ENCODE peak calls at places on chromosomes 16 and 17, in nine cellular contexts. One of them, this sample, is unnamed.

GRCh38 chr17:797236-797635 is 15.1 kb downstream of the MRM3 start:
- DNase-seq in B cell: no peak
- DNase-seq in retina: no peak
- DNase-seq in CD8-positive, alpha-beta T cell: no peak
- DNase-seq in stimulated activated CD4-positive, alpha-beta T cell treated with anti-CD3 and anti-CD28 coated beads, Interleukin-1b, Interleukin-23, amount 100 ng/mL, for 24 hours: no peak
- DNase-seq in cardiac fibroblast: no peak
- DNase-seq in progenitor cell of endocrine pancreas: no peak
- DNase-seq in neural crest cell: no peak
- DNase-seq in thoracic aorta: no peak
- DNase-seq in this sample: no peak

GRCh38 chr16:67702130-67702529 is 17.0 kb downstream of the GFOD2 start:
- DNase-seq in B cell: no peak
- DNase-seq in retina: no peak
- DNase-seq in CD8-positive, alpha-beta T cell: no peak
- DNase-seq in stimulated activated CD4-positive, alpha-beta T cell treated with anti-CD3 and anti-CD28 coated beads, Interleukin-1b, Interleukin-23, amount 100 ng/mL, for 24 hours: no peak
- DNase-seq in cardiac fibroblast: no peak
- DNase-seq in progenitor cell of endocrine pancreas: no peak
- DNase-seq in neural crest cell: no peak
- DNase-seq in thoracic aorta: no peak
- DNase-seq in this sample: no peak

GRCh38 chr16:88616320-88616719 is 22.1 kb upstream of the IL17C start:
- DNase-seq in B cell: no peak
- DNase-seq in retina: no peak
- DNase-seq in CD8-positive, alpha-beta T cell: no peak
- DNase-seq in stimulated activated CD4-positive, alpha-beta T cell treated with anti-CD3 and anti-CD28 coated beads, Interleukin-1b, Interleukin-23, amount 100 ng/mL, for 24 hours: no peak
- DNase-seq in cardiac fibroblast: no peak
- DNase-seq in progenitor cell of endocrine pancreas: no peak
- DNase-seq in neural crest cell: no peak
- DNase-seq in thoracic aorta: no peak
- DNase-seq in this sample: no peak

GRCh38 chr16:35795361-35796029 is 2336.1 kb downstream of the TP53TG3F start:
- DNase-seq in B cell: no peak
- DNase-seq in retina: no peak
- DNase-seq in CD8-positive, alpha-beta T cell: no peak
- DNase-seq in stimulated activated CD4-positive, alpha-beta T cell treated with anti-CD3 and anti-CD28 coated beads, Interleukin-1b, Interleukin-23, amount 100 ng/mL, for 24 hours: no peak
- DNase-seq in cardiac fibroblast: no peak
- DNase-seq in progenitor cell of endocrine pancreas: no peak
- DNase-seq in neural crest cell: no peak
- DNase-seq in thoracic aorta: no peak
- DNase-seq in this sample: no peak

GRCh38 chr16:55502801-55503366 is 6.0 kb upstream of the LPCAT2 start:
- DNase-seq in B cell: no peak
- DNase-seq in retina: no peak
- DNase-seq in CD8-positive, alpha-beta T cell: no peak
- DNase-seq in stimulated activated CD4-positive, alpha-beta T cell treated with anti-CD3 and anti-CD28 coated beads, Interleukin-1b, Interleukin-23, amount 100 ng/mL, for 24 hours: no peak
- DNase-seq in cardiac fibroblast: peak
- DNase-seq in progenitor cell of endocrine pancreas: no peak
- DNase-seq in neural crest cell: peak
- DNase-seq in thoracic aorta: no peak
- DNase-seq in this sample: peak

GRCh38 chr17:27856676-27857429 is 36.3 kb downstream of the LYRM9 start:
- DNase-seq in B cell: no peak
- DNase-seq in retina: no peak
- DNase-seq in CD8-positive, alpha-beta T cell: no peak
- DNase-seq in stimulated activated CD4-positive, alpha-beta T cell treated with anti-CD3 and anti-CD28 coated beads, Interleukin-1b, Interleukin-23, amount 100 ng/mL, for 24 hours: no peak
- DNase-seq in cardiac fibroblast: no peak
- DNase-seq in progenitor cell of endocrine pancreas: no peak
- DNase-seq in neural crest cell: no peak
- DNase-seq in thoracic aorta: no peak
- DNase-seq in this sample: no peak

GRCh38 chr17:55347341-55347740 is 74.3 kb downstream of the MMD start:
- DNase-seq in B cell: no peak
- DNase-seq in retina: no peak
- DNase-seq in CD8-positive, alpha-beta T cell: no peak
- DNase-seq in stimulated activated CD4-positive, alpha-beta T cell treated with anti-CD3 and anti-CD28 coated beads, Interleukin-1b, Interleukin-23, amount 100 ng/mL, for 24 hours: no peak
- DNase-seq in cardiac fibroblast: no peak
- DNase-seq in progenitor cell of endocrine pancreas: no peak
- DNase-seq in neural crest cell: no peak
- DNase-seq in thoracic aorta: no peak
- DNase-seq in this sample: no peak

GRCh38 chr17:19718613-19719364 is 2.4 kb upstream of the SLC47A2 start:
- DNase-seq in B cell: no peak
- DNase-seq in retina: no peak
- DNase-seq in CD8-positive, alpha-beta T cell: no peak
- DNase-seq in stimulated activated CD4-positive, alpha-beta T cell treated with anti-CD3 and anti-CD28 coated beads, Interleukin-1b, Interleukin-23, amount 100 ng/mL, for 24 hours: no peak
- DNase-seq in cardiac fibroblast: no peak
- DNase-seq in progenitor cell of endocrine pancreas: no peak
- DNase-seq in neural crest cell: no peak
- DNase-seq in thoracic aorta: no peak
- DNase-seq in this sample: no peak

GRCh38 chr16:65123846-65124513 is 2.1 kb upstream of the CDH11 start:
- DNase-seq in B cell: no peak
- DNase-seq in retina: peak
- DNase-seq in CD8-positive, alpha-beta T cell: no peak
- DNase-seq in stimulated activated CD4-positive, alpha-beta T cell treated with anti-CD3 and anti-CD28 coated beads, Interleukin-1b, Interleukin-23, amount 100 ng/mL, for 24 hours: no peak
- DNase-seq in cardiac fibroblast: no peak
- DNase-seq in progenitor cell of endocrine pancreas: no peak
- DNase-seq in neural crest cell: no peak
- DNase-seq in thoracic aorta: no peak
- DNase-seq in this sample: no peak

GRCh38 chr16:31458073-31458834 is 1.0 kb upstream of the ARMC5 start:
- DNase-seq in B cell: peak
- DNase-seq in retina: peak
- DNase-seq in CD8-positive, alpha-beta T cell: peak
- DNase-seq in stimulated activated CD4-positive, alpha-beta T cell treated with anti-CD3 and anti-CD28 coated beads, Interleukin-1b, Interleukin-23, amount 100 ng/mL, for 24 hours: peak
- DNase-seq in cardiac fibroblast: peak
- DNase-seq in progenitor cell of endocrine pancreas: no peak
- DNase-seq in neural crest cell: no peak
- DNase-seq in thoracic aorta: no peak
- DNase-seq in this sample: peak

GRCh38 chr16:66524601-66525164 is 25.2 kb downstream of the TK2 start:
- DNase-seq in B cell: peak
- DNase-seq in retina: no peak
- DNase-seq in CD8-positive, alpha-beta T cell: no peak
- DNase-seq in stimulated activated CD4-positive, alpha-beta T cell treated with anti-CD3 and anti-CD28 coated beads, Interleukin-1b, Interleukin-23, amount 100 ng/mL, for 24 hours: no peak
- DNase-seq in cardiac fibroblast: no peak
- DNase-seq in progenitor cell of endocrine pancreas: no peak
- DNase-seq in neural crest cell: no peak
- DNase-seq in thoracic aorta: no peak
- DNase-seq in this sample: peak

GRCh38 chr17:28293994-28294393 is 25.0 kb upstream of the TMEM97 start:
- DNase-seq in B cell: no peak
- DNase-seq in retina: no peak
- DNase-seq in CD8-positive, alpha-beta T cell: no peak
- DNase-seq in stimulated activated CD4-positive, alpha-beta T cell treated with anti-CD3 and anti-CD28 coated beads, Interleukin-1b, Interleukin-23, amount 100 ng/mL, for 24 hours: no peak
- DNase-seq in cardiac fibroblast: no peak
- DNase-seq in progenitor cell of endocrine pancreas: no peak
- DNase-seq in neural crest cell: no peak
- DNase-seq in thoracic aorta: no peak
- DNase-seq in this sample: no peak

GRCh38 chr16:68539704-68540370 is 746 bp downstream of the ZFP90 start:
- DNase-seq in B cell: no peak
- DNase-seq in retina: peak
- DNase-seq in CD8-positive, alpha-beta T cell: no peak
- DNase-seq in stimulated activated CD4-positive, alpha-beta T cell treated with anti-CD3 and anti-CD28 coated beads, Interleukin-1b, Interleukin-23, amount 100 ng/mL, for 24 hours: no peak
- DNase-seq in cardiac fibroblast: peak
- DNase-seq in progenitor cell of endocrine pancreas: no peak
- DNase-seq in neural crest cell: no peak
- DNase-seq in thoracic aorta: no peak
- DNase-seq in this sample: peak

GRCh38 chr16:11422381-11423314 is 77.4 kb downstream of the RMI2 start:
- DNase-seq in B cell: no peak
- DNase-seq in retina: no peak
- DNase-seq in CD8-positive, alpha-beta T cell: no peak
- DNase-seq in stimulated activated CD4-positive, alpha-beta T cell treated with anti-CD3 and anti-CD28 coated beads, Interleukin-1b, Interleukin-23, amount 100 ng/mL, for 24 hours: no peak
- DNase-seq in cardiac fibroblast: no peak
- DNase-seq in progenitor cell of endocrine pancreas: no peak
- DNase-seq in neural crest cell: no peak
- DNase-seq in thoracic aorta: no peak
- DNase-seq in this sample: no peak

GRCh38 chr16:30645727-30646126 is 5.0 kb upstream of the PRR14 start:
- DNase-seq in B cell: no peak
- DNase-seq in retina: no peak
- DNase-seq in CD8-positive, alpha-beta T cell: no peak
- DNase-seq in stimulated activated CD4-positive, alpha-beta T cell treated with anti-CD3 and anti-CD28 coated beads, Interleukin-1b, Interleukin-23, amount 100 ng/mL, for 24 hours: no peak
- DNase-seq in cardiac fibroblast: no peak
- DNase-seq in progenitor cell of endocrine pancreas: no peak
- DNase-seq in neural crest cell: no peak
- DNase-seq in thoracic aorta: no peak
- DNase-seq in this sample: no peak

GRCh38 chr16:75908718-75909117 is 182.4 kb upstream of the CPHXL start:
- DNase-seq in B cell: no peak
- DNase-seq in retina: peak
- DNase-seq in CD8-positive, alpha-beta T cell: no peak
- DNase-seq in stimulated activated CD4-positive, alpha-beta T cell treated with anti-CD3 and anti-CD28 coated beads, Interleukin-1b, Interleukin-23, amount 100 ng/mL, for 24 hours: no peak
- DNase-seq in cardiac fibroblast: no peak
- DNase-seq in progenitor cell of endocrine pancreas: no peak
- DNase-seq in neural crest cell: no peak
- DNase-seq in thoracic aorta: no peak
- DNase-seq in this sample: no peak

GRCh38 chr16:86224126-86224525 is 286.2 kb upstream of the FOXF1 start:
- DNase-seq in B cell: no peak
- DNase-seq in retina: no peak
- DNase-seq in CD8-positive, alpha-beta T cell: no peak
- DNase-seq in stimulated activated CD4-positive, alpha-beta T cell treated with anti-CD3 and anti-CD28 coated beads, Interleukin-1b, Interleukin-23, amount 100 ng/mL, for 24 hours: no peak
- DNase-seq in cardiac fibroblast: no peak
- DNase-seq in progenitor cell of endocrine pancreas: no peak
- DNase-seq in neural crest cell: no peak
- DNase-seq in thoracic aorta: no peak
- DNase-seq in this sample: no peak

GRCh38 chr16:18958621-18959578 is 24.8 kb upstream of the TMC7 start:
- DNase-seq in B cell: no peak
- DNase-seq in retina: peak
- DNase-seq in CD8-positive, alpha-beta T cell: no peak
- DNase-seq in stimulated activated CD4-positive, alpha-beta T cell treated with anti-CD3 and anti-CD28 coated beads, Interleukin-1b, Interleukin-23, amount 100 ng/mL, for 24 hours: no peak
- DNase-seq in cardiac fibroblast: no peak
- DNase-seq in progenitor cell of endocrine pancreas: no peak
- DNase-seq in neural crest cell: peak
- DNase-seq in thoracic aorta: no peak
- DNase-seq in this sample: no peak

GRCh38 chr16:66900721-66901441 is 17.8 kb downstream of the CDH16 start:
- DNase-seq in B cell: no peak
- DNase-seq in retina: peak
- DNase-seq in CD8-positive, alpha-beta T cell: no peak
- DNase-seq in stimulated activated CD4-positive, alpha-beta T cell treated with anti-CD3 and anti-CD28 coated beads, Interleukin-1b, Interleukin-23, amount 100 ng/mL, for 24 hours: no peak
- DNase-seq in cardiac fibroblast: no peak
- DNase-seq in progenitor cell of endocrine pancreas: no peak
- DNase-seq in neural crest cell: no peak
- DNase-seq in thoracic aorta: no peak
- DNase-seq in this sample: no peak

GRCh38 chr17:67602974-67603373 is 114.8 kb upstream of the NOL11 start:
- DNase-seq in B cell: no peak
- DNase-seq in retina: peak
- DNase-seq in CD8-positive, alpha-beta T cell: peak
- DNase-seq in stimulated activated CD4-positive, alpha-beta T cell treated with anti-CD3 and anti-CD28 coated beads, Interleukin-1b, Interleukin-23, amount 100 ng/mL, for 24 hours: peak
- DNase-seq in cardiac fibroblast: peak
- DNase-seq in progenitor cell of endocrine pancreas: peak
- DNase-seq in neural crest cell: no peak
- DNase-seq in thoracic aorta: no peak
- DNase-seq in this sample: no peak

GRCh38 chr17:40417258-40417608 is 463 bp downstream of the TOP2A start:
- DNase-seq in B cell: no peak
- DNase-seq in retina: no peak
- DNase-seq in CD8-positive, alpha-beta T cell: no peak
- DNase-seq in stimulated activated CD4-positive, alpha-beta T cell treated with anti-CD3 and anti-CD28 coated beads, Interleukin-1b, Interleukin-23, amount 100 ng/mL, for 24 hours: peak
- DNase-seq in cardiac fibroblast: no peak
- DNase-seq in progenitor cell of endocrine pancreas: no peak
- DNase-seq in neural crest cell: no peak
- DNase-seq in thoracic aorta: no peak
- DNase-seq in this sample: no peak

GRCh38 chr17:78834571-78834970 is 6.0 kb downstream of the USP36 start:
- DNase-seq in B cell: no peak
- DNase-seq in retina: no peak
- DNase-seq in CD8-positive, alpha-beta T cell: no peak
- DNase-seq in stimulated activated CD4-positive, alpha-beta T cell treated with anti-CD3 and anti-CD28 coated beads, Interleukin-1b, Interleukin-23, amount 100 ng/mL, for 24 hours: no peak
- DNase-seq in cardiac fibroblast: no peak
- DNase-seq in progenitor cell of endocrine pancreas: no peak
- DNase-seq in neural crest cell: no peak
- DNase-seq in thoracic aorta: no peak
- DNase-seq in this sample: no peak